ENCODE peak calls at places on chromosomes 13 and 19, in seven cellular contexts. F is body of pancreas, M is lower lobe of right lung, T is left lung, S is cardiac muscle cell, I is right lobe of liver, J is psoas muscle. U is an unnamed sample. For H3K27me3, the result is how much of the 10 kb centered on the place peaks cover.

GRCh38 chr13:95087746-95088305 is 213.4 kb downstream of the ABCC4 start:
- DNase-seq in F (no peak), M (no peak), T (no peak), S (no peak), I (no peak), J (no peak), U (no peak)

GRCh38 chr19:3397266-3398022 is 31.1 kb downstream of the NFIC start:
- DNase-seq in F (peak), M (peak), T (peak), S (no peak), I (peak), J (no peak), U (peak)

GRCh38 chr19:55623130-55623868 is 1.1 kb downstream of the ZNF784 start:
- DNase-seq in F (no peak), M (no peak), T (no peak), S (no peak), I (no peak), J (no peak), U (no peak)

GRCh38 chr13:79490846-79491245 is 9.9 kb downstream of the NDFIP2 start:
- DNase-seq in F (no peak), M (no peak), T (no peak), S (no peak), I (no peak), J (no peak), U (no peak)

GRCh38 chr19:33689886-33690285 is 68.1 kb downstream of the CHST8 start:
- DNase-seq in F (no peak), M (no peak), T (no peak), S (peak), I (peak), J (no peak), U (no peak)

GRCh38 chr19:6127716-6128335 is 7.6 kb upstream of the ACSBG2 start:
- DNase-seq in F (no peak), M (no peak), T (no peak), S (no peak), I (no peak), J (no peak), U (no peak)

GRCh38 chr13:78610381-78610883 is 7.1 kb upstream of the POU4F1 start:
- DNase-seq in F (no peak), M (no peak), T (no peak), S (no peak), I (no peak), J (no peak), U (no peak)

GRCh38 chr13:103145476-103145875 is 79.3 kb upstream of the SLC10A2 start:
- DNase-seq in F (no peak), M (no peak), T (no peak), S (no peak), I (no peak), J (no peak), U (peak)

GRCh38 chr19:49133621-49134454 is 14.5 kb downstream of the PPFIA3 start:
- DNase-seq in F (peak), M (peak), T (peak), S (peak), I (peak), J (peak), U (peak)

GRCh38 chr19:47661161-47661560 is 52.1 kb upstream of the EHD2 start:
- DNase-seq in F (no peak), M (no peak), T (no peak), S (no peak), I (peak), J (peak), U (no peak)

GRCh38 chr19:6891761-6892385 is 4.5 kb downstream of the ADGRE1 start:
- DNase-seq in F (no peak), M (no peak), T (no peak), S (no peak), I (no peak), J (no peak), U (no peak)

GRCh38 chr13:26839682-26840081 is 79.1 kb upstream of the GPR12 start:
- DNase-seq in F (no peak), M (no peak), T (no peak), S (no peak), I (peak), J (no peak), U (no peak)

GRCh38 chr19:54383330-54383729 is 18.6 kb upstream of the LAIR1 start:
- DNase-seq in F (no peak), M (no peak), T (no peak), S (no peak), I (no peak), J (no peak), U (no peak)

GRCh38 chr13:78241278-78241919 is 322.8 kb upstream of the EDNRB start:
- DNase-seq in F (peak), M (peak), T (no peak), S (peak), I (no peak), J (no peak), U (peak)

GRCh38 chr13:30796132-30796832 is 60.9 kb downstream of the ALOX5AP start:
- DNase-seq in F (no peak), M (no peak), T (no peak), S (no peak), I (no peak), J (no peak), U (peak)

GRCh38 chr13:85655040-85655439 is 144.2 kb downstream of the SLITRK6 start:
- DNase-seq in F (no peak), M (no peak), T (no peak), S (no peak), I (no peak), J (no peak), U (no peak)

GRCh38 chr13:99506632-99507031 is 5.4 kb downstream of the TM9SF2 start:
- DNase-seq in F (no peak), M (no peak), T (no peak), S (no peak), I (no peak), J (no peak), U (no peak)

GRCh38 chr13:83414393-83414792 is 467.9 kb downstream of the SLITRK1 start:
- DNase-seq in F (no peak), M (no peak), T (no peak), S (no peak), I (no peak), J (no peak), U (no peak)

GRCh38 chr13:23867027-23867491 is 22.1 kb downstream of the MIPEP start:
- DNase-seq in F (no peak), M (no peak), T (peak), S (peak), I (no peak), J (no peak), U (no peak)

GRCh38 chr19:38831142-38831605 is 420 bp downstream of the ECH1 start:
- DNase-seq in F (peak), M (peak), T (peak), S (peak), I (peak), J (peak), U (peak)

GRCh38 chr13:24627090-24627714 is 53.0 kb upstream of the ATP12A start:
- DNase-seq in F (peak), M (no peak), T (no peak), S (peak), I (no peak), J (no peak), U (no peak)

GRCh38 chr13:32746474-32746873 is 160.2 kb downstream of the PDS5B start:
- DNase-seq in F (no peak), M (no peak), T (no peak), S (no peak), I (no peak), J (no peak), U (no peak)

GRCh38 chr13:73179906-73180305 is 121.1 kb downstream of the KLF5 start:
- DNase-seq in F (no peak), M (no peak), T (no peak), S (no peak), I (no peak), J (no peak), U (no peak)

GRCh38 chr19:11293468-11294389 is 2.2 kb upstream of the TSPAN16 start:
- DNase-seq in F (peak), M (peak), T (peak), S (peak), I (peak), J (peak), U (peak)

GRCh38 chr13:75705395-75705794 is 69.3 kb downstream of the LMO7 start:
- DNase-seq in F (no peak), M (no peak), T (no peak), S (no peak), I (no peak), J (no peak), U (peak)

GRCh38 chr19:7292950-7293794 is 1.0 kb downstream of the INSR start:
- DNase-seq in F (peak), M (peak), T (peak), S (peak), I (peak), J (peak), U (peak)

GRCh38 chr19:33064778-33065550 is at the start of gene RHPN2:
- DNase-seq in F (peak), M (peak), T (peak), S (peak), I (peak), J (peak), U (peak)

GRCh38 chr19:29410974-29411615 is 114.7 kb upstream of the VSTM2B start:
- DNase-seq in F (no peak), M (no peak), T (no peak), S (no peak), I (no peak), J (no peak), U (no peak)

GRCh38 chr19:28396259-28396940 is 816.6 kb downstream of the UQCRFS1 start:
- DNase-seq in F (no peak), M (no peak), T (no peak), S (peak), I (no peak), J (no peak), U (no peak)

GRCh38 chr13:26390203-26390602 is 136.3 kb downstream of the CDK8 start:
- DNase-seq in F (no peak), M (no peak), T (no peak), S (no peak), I (no peak), J (no peak), U (no peak)

GRCh38 chr19:42253245-42254082 is 1.5 kb downstream of the ERF start:
- DNase-seq in F (peak), M (peak), T (peak), S (peak), I (peak), J (peak), U (peak)

GRCh38 chr13:27353166-27353583 is 71.2 kb upstream of the GTF3A start:
- DNase-seq in F (no peak), M (no peak), T (no peak), S (no peak), I (no peak), J (no peak), U (peak)

GRCh38 chr13:69660155-69660554 is 447.5 kb upstream of the ATXN8OS start:
- DNase-seq in F (no peak), M (no peak), T (no peak), S (no peak), I (no peak), J (no peak), U (no peak)

GRCh38 chr13:66803013-66803739 is 427.0 kb downstream of the PCDH9 start:
- DNase-seq in F (no peak), M (no peak), T (no peak), S (no peak), I (no peak), J (no peak), U (no peak)

GRCh38 chr13:109870281-109871017 is 84.1 kb upstream of the IRS2 start:
- DNase-seq in F (no peak), M (no peak), T (no peak), S (no peak), I (no peak), J (no peak), U (peak)
- H3K27ac ChIP-seq in F (peak), M (peak), T (peak), S (no peak), I (no peak), J (no peak), U (no peak)

GRCh38 chr19:35038623-35039512 is 2.7 kb upstream of the HPN start:
- DNase-seq in F (no peak), M (no peak), T (no peak), S (no peak), I (no peak), J (no peak), U (no peak)
- H3K27me3 ChIP-seq in F (under half), M (under half), T (under half), S (under half), I (under half), J (under half), U (under half)

GRCh38 chr13:40179421-40179820 is 487.0 kb downstream of the FOXO1 start:
- DNase-seq in F (no peak), M (no peak), T (no peak), S (no peak), I (no peak), J (no peak), U (no peak)
- H3K27ac ChIP-seq in F (peak), M (no peak), T (no peak), S (no peak), I (no peak), J (no peak), U (no peak)

DNA sequence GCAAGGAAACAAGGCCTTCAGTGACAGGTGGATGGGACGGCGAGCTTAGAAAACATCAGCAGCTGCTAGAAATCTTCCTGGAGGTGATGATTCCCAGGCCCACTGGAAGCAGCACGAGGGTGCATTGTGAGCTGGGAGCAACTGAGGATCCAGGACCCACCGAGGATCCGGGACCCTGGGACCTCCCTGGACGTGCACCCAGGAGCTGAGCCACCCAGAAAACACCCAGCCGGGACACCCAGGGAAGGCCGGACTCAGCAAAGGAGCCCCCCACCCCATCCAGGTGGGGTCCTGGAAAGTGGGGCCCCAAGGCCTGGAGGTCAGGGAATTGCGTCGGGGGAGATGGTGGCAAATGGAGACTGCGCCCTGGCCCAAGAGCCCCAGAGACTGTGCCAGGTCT is 22.3 kb upstream of the SPACA7 start:
- DNase-seq in F (no peak), M (no peak), T (no peak), S (no peak), I (no peak), J (no peak), U (no peak)
- H3K27me3 ChIP-seq in F (under half), M (under half), T (under half), S (under half), I (under half), J (under half), U (under half)

GRCh38 chr19:50430888-50431342 is 1.8 kb upstream of the MYBPC2 start:
- DNase-seq in F (no peak), M (no peak), T (no peak), S (no peak), I (no peak), J (no peak), U (no peak)
- H3K27ac ChIP-seq in F (peak), M (peak), T (peak), S (no peak), I (no peak), J (peak), U (no peak)

DNA sequence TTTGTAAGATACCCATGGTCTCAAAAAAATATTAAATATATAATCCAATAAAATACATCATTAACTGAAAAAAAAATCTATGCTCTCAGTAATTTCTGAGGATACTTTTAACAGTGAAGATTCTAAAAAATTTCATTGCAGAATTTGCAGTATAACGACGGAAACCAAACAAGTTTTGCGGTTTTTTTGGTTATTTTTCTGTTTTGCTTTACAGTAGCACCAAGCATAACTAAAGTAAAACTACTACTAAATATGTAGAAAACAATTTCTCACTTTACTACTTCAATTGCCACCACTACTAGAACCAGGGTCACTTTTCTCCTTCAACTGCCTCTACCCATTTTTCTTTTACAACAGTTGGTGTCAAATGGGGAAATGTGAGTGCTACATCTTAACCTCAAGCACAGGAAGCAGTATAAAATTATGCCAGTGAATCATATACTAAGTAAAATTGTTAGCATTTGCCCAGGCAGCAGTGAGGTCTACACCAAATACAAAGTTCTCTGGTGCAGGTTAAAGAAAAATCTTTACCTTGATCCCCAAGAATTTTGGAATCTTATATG is 24.1 kb downstream of the MICU2 start:
- DNase-seq in F (no peak), M (no peak), T (no peak), S (no peak), I (no peak), J (no peak), U (no peak)
- H3K27me3 ChIP-seq in F (under half), M (under half), T (under half), S (under half), I (under half), J (under half), U (under half)

GRCh38 chr19:13726323-13726722 is 38.0 kb upstream of the MRI1 start:
- DNase-seq in F (no peak), M (no peak), T (no peak), S (no peak), I (no peak), J (no peak), U (no peak)
- H3K27ac ChIP-seq in F (no peak), M (no peak), T (no peak), S (no peak), I (no peak), J (no peak), U (no peak)

GRCh38 chr19:40603071-40603718 is 2.0 kb downstream of the LTBP4 start:
- DNase-seq in F (no peak), M (no peak), T (no peak), S (peak), I (no peak), J (no peak), U (no peak)

GRCh38 chr19:40607311-40607871 is 6.2 kb downstream of the LTBP4 start:
- DNase-seq in F (no peak), M (no peak), T (no peak), S (no peak), I (no peak), J (no peak), U (peak)

GRCh38 chr19:40603719-40604646 is 2.8 kb downstream of the LTBP4 start:
- DNase-seq in F (peak), M (peak), T (peak), S (peak), I (peak), J (peak), U (peak)

GRCh38 chr19:40604647-40605200 is 3.6 kb downstream of the LTBP4 start:
- DNase-seq in F (peak), M (no peak), T (no peak), S (no peak), I (no peak), J (no peak), U (peak)

DNA sequence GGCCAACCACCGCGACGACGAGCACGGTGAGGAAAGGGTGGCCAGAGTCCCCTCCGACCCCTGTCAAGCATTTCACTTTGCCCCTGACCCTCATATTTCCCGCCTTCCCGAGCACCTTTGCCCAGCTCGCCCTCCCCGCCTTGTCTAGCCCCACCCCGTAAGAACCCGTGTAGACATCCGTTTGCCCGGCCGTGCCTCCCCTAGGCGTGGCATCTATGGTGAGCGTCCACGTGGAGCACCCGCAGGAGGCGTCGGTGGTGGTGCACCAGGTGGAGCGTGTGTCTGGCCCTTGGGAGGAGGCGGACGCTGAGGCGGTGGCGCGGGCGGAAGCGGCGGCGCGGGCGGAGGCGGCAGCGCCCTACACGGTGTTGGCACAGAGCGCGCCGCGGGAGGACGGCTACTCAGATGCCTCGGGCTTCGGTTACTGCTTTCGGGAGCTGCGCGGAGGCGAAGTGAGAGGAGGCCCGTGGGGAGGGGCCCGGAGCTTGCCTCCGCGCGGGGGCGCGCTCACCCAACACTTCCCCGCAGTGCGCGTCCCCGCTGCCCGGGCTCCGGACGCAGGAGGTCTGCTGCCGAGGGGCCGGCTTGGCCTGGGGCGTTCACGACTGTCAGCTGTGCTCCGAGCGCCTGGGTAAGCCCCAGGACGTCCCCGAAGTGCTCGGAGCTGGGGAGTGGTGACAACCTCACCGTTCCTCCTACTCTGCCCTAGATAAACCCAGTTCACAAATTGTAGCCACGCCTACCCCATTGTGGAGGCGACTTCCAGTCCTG is 4.2 kb downstream of the LTBP4 start:
- DNase-seq in F (peak), M (peak), T (peak), S (peak), I (peak), J (peak), U (peak)
- H3K27me3 ChIP-seq in F (under half), M (under half), T (under half), S (under half), I (under half), J (under half), U (under half)

GRCh38 chr13:57138988-57139387 is 1.7 kb upstream of the PRR20A start:
- DNase-seq in F (no peak), M (no peak), T (no peak), S (no peak), I (no peak), J (no peak), U (no peak)
- H3K27ac ChIP-seq in F (no peak), M (no peak), T (no peak), S (no peak), I (no peak), J (no peak), U (no peak)